ENCODE peak calls at places on chromosomes 3 and 15, in five cellular contexts. Y, J, Q, A and D are unnamed samples.
A peak's percentile ranks its signal among the peaks of the same experiment; 100 is the strongest.

GRCh38 chr3:189937302-189938255 is 183.1 kb downstream of the P3H2 start:
- DNase-seq in J (no peak), A (no peak), Y (peak; percentile 76), Q (peak; percentile 92), D (peak; percentile 100)

GRCh38 chr15:61318276-61318675 is 89.2 kb upstream of the RORA start:
- DNase-seq in Y (no peak), A (no peak), Q (no peak), J (no peak), D (no peak)

GRCh38 chr15:31399544-31400171 is 73.0 kb downstream of the KLF13 start:
- DNase-seq in A (no peak), Y (no peak), Q (peak; percentile 15), J (no peak), D (no peak)

GRCh38 chr3:111610189-111610588 is 15.0 kb upstream of the ZBED2 start:
- DNase-seq in A (no peak), Q (no peak), Y (no peak), J (no peak), D (no peak)

GRCh38 chr15:70185251-70185711 is 87.6 kb upstream of the TLE3 start:
- DNase-seq in Y (no peak), A (no peak), Q (no peak), J (no peak), D (no peak)

GRCh38 chr3:128322030-128323022 is 144.4 kb downstream of the DNAJB8 start:
- DNase-seq in Y (peak; percentile 47), A (peak; percentile 85), J (no peak), Q (peak; percentile 46), D (peak; percentile 52)

GRCh38 chr3:82137050-82137449 is 375.6 kb upstream of the GBE1 start:
- DNase-seq in Y (no peak), Q (no peak), A (no peak), J (no peak), D (no peak)

GRCh38 chr3:104411760-104412159 is 954.9 kb upstream of the ALCAM start:
- DNase-seq in Q (no peak), A (no peak), J (peak; percentile 17), Y (no peak), D (no peak)

GRCh38 chr3:108223928-108224327 is 1.7 kb upstream of the IFT57 start:
- DNase-seq in Q (peak; percentile 48), A (no peak), Y (peak; percentile 62), J (no peak), D (no peak)

GRCh38 chr3:16482770-16483531 is 30.5 kb downstream of the RFTN1 start:
- DNase-seq in Q (peak; percentile 39), A (peak; percentile 55), Y (peak; percentile 48), J (no peak), D (no peak)

GRCh38 chr15:69793783-69794451 is 303.8 kb downstream of the TLE3 start:
- DNase-seq in Y (no peak), Q (no peak), A (no peak), J (no peak), D (no peak)

GRCh38 chr3:160616721-160617120 is 51.4 kb upstream of the KPNA4 start:
- DNase-seq in A (no peak), Y (peak; percentile 42), Q (peak; percentile 71), J (no peak), D (no peak)

GRCh38 chr15:96444865-96445264 is 114.4 kb downstream of the NR2F2 start:
- DNase-seq in A (no peak), J (no peak), Y (no peak), Q (no peak), D (no peak)

GRCh38 chr15:27490867-27491595 is 520.0 kb downstream of the GABRG3 start:
- DNase-seq in J (no peak), A (no peak), Y (no peak), Q (no peak), D (no peak)

GRCh38 chr3:141087071-141087824 is 36.1 kb downstream of the SPSB4 start:
- DNase-seq in J (no peak), Q (no peak), Y (peak; percentile 48), A (no peak), D (no peak)

GRCh38 chr3:24288538-24289236 is 206.0 kb downstream of the THRB start:
- DNase-seq in J (no peak), Y (no peak), A (no peak), Q (no peak), D (no peak)

GRCh38 chr15:101664303-101664913 is 12.2 kb upstream of the TM2D3 start:
- DNase-seq in Y (peak; percentile 22), Q (no peak), J (no peak), A (no peak), D (no peak)

GRCh38 chr3:172965256-172965655 is 175.8 kb downstream of the SPATA16 start:
- DNase-seq in J (no peak), A (no peak), Y (peak; percentile 74), Q (peak; percentile 50), D (no peak)

GRCh38 chr3:136186330-136186729 is 9.8 kb downstream of the MSL2 start:
- DNase-seq in A (no peak), Y (no peak), J (no peak), Q (no peak), D (no peak)

GRCh38 chr3:53630547-53630946 is 136.1 kb downstream of the CACNA1D start:
- DNase-seq in J (no peak), Y (no peak), Q (no peak), A (no peak), D (peak; percentile 71)

GRCh38 chr3:106534206-106534605 is 665.4 kb upstream of the CBLB start:
- DNase-seq in Y (peak; percentile 46), J (no peak), Q (peak; percentile 35), A (no peak), D (no peak)

GRCh38 chr3:126130981-126131750 is 47.2 kb upstream of the SLC41A3 start:
- DNase-seq in A (peak; percentile 8), J (no peak), Q (no peak), Y (no peak), D (no peak)

GRCh38 chr15:78950906-78951840 is 6.3 kb upstream of the CTSH start:
- DNase-seq in Y (peak; percentile 31), A (no peak), Q (peak; percentile 48), J (no peak), D (no peak)

GRCh38 chr15:40948706-40949473 is 4.4 kb upstream of the CHAC1 start:
- DNase-seq in Q (no peak), A (no peak), J (no peak), Y (no peak), D (no peak)

GRCh38 chr3:55728461-55729100 is 241.5 kb upstream of the WNT5A start:
- DNase-seq in Y (no peak), A (no peak), Q (peak; percentile 12), J (no peak), D (no peak)

GRCh38 chr3:45923755-45924154 is 19.5 kb upstream of the CXCR6 start:
- DNase-seq in A (no peak), Y (peak; percentile 24), Q (peak; percentile 81), J (no peak), D (no peak)

GRCh38 chr15:38226867-38227266 is 25.8 kb upstream of the SPRED1 start:
- DNase-seq in Q (peak; percentile 94), Y (peak; percentile 88), A (no peak), J (no peak), D (peak; percentile 17)

GRCh38 chr3:4976109-4976508 is 3.1 kb upstream of the BHLHE40 start:
- DNase-seq in Y (peak; percentile 78), Q (peak; percentile 63), J (no peak), A (peak; percentile 65), D (peak; percentile 91)

GRCh38 chr3:78091478-78092119 is 1051.7 kb downstream of the ROBO2 start:
- DNase-seq in J (no peak), Y (no peak), Q (no peak), A (no peak), D (no peak)

GRCh38 chr15:62981071-62981470 is 61.5 kb upstream of the TPM1 start:
- DNase-seq in Q (no peak), Y (no peak), J (no peak), A (no peak), D (no peak)

GRCh38 chr3:12986986-12987385 is 86.2 kb downstream of the IQSEC1 start:
- DNase-seq in Q (no peak), A (no peak), J (no peak), Y (no peak), D (peak; percentile 94)

GRCh38 chr15:99744142-99744541 is 10.9 kb upstream of the LYSMD4 start:
- DNase-seq in Q (no peak), A (peak; percentile 50), Y (no peak), J (no peak), D (no peak)

DNA sequence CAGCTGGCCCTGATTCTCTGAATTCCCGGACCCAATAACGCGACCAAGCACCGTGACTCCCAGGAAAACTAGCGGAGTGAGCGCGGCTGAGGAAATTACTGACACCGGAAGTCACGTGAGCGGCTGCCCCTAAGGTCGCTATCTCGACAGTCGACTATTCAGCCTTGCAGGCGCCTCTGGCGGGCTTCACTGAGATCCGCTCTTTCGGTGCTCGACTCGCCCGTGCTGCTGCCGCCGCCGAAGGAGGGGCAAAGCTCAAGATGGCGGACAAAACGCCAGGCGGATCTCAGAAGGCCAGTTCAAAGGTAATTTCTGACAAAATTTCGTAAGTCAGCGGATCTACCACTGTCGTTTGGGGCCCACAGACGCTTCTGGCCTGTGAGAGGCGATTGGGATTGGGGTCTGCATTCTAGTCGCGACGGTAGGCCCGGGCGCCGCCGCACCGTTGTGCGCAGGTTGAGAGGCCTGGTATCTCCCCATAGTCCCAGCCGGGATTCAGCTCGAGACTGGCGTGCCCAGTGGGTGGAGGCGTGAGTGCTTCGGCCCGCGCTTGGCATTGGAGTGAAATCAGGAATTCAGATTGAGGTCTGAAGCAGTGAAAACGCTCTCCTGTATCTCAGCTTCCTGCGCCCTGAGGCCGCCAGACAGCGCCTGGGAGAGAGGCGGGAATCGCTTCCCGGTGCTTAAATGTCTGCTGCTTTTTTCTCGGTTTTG is at the start of gene U2SURP:
- DNase-seq in A (peak; percentile 86), Y (peak; percentile 99), Q (peak; percentile 98), J (peak; percentile 93), D (peak; percentile 100)
- H3K23ac ChIP-seq in A (no peak within 1 kb of the TSS), Y (peak within 1 kb of the TSS; percentile 56), Q (peak within 1 kb of the TSS; percentile 98), J (no peak within 1 kb of the TSS), D (no peak within 1 kb of the TSS)

GRCh38 chr3:186280737-186281136 is 81.3 kb downstream of the DGKG start:
- DNase-seq in Q (no peak), J (no peak), Y (peak; percentile 19), A (no peak), D (no peak)
- H2AFZ ChIP-seq in Q (peak overlapping the region; percentile 79), J (no peak overlapping the region), Y (no peak overlapping the region), A (no peak overlapping the region), D (no peak overlapping the region)

DNA sequence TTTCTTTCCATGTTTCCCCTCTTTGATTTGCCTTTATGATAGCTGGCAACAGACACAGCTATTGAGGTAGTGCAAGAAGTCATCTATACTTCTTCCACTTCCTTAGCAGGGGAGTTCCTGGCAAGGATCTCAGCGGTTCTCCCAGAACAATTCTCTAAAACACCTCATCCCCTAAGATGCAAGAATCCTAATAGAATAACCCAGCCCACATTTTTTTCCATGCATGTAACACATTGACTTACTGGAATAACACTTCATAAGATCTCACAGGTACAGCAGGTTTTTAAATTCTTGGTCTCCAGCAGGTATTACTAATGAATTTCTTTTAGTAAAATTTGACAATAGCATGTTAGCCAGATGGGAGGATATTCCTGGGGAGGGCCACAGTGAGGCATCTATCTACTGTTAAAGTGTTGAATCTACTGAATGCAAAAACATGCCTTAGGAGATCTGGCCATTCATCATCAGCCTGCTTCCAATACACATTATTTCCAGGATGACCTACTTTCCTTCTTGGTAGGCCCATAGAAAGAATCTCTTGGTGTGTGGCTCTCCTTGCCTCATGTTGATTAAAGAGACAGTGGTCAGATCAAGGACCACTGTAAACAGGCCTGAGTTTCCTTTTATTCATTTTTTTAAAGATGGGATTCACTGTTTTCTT is 78.5 kb downstream of the RAD18 start:
- DNase-seq in A (no peak), J (no peak), Y (no peak), Q (no peak), D (no peak)
- H3K36me3 ChIP-seq in A (no peaks in the 10 kb centered on the region), J (peaks cover 98% of the 10 kb centered on the region), Y (no peaks in the 10 kb centered on the region), Q (no peaks in the 10 kb centered on the region), D (no peaks in the 10 kb centered on the region)

GRCh38 chr3:130878464-130878863 is 15.4 kb upstream of the ATP2C1 start:
- DNase-seq in Y (no peak), J (no peak), A (no peak), Q (no peak), D (no peak)

GRCh38 chr3:130876594-130876993 is 17.3 kb upstream of the ATP2C1 start:
- DNase-seq in Q (no peak), Y (no peak), J (no peak), A (no peak), D (no peak)
- H3K23ac ChIP-seq in Q (no peak overlapping the region), Y (no peak overlapping the region), J (no peak overlapping the region), A (no peak overlapping the region), D (no peak overlapping the region)